ENCODE peak calls at places on chromosomes 1 and 21, in four cellular contexts. V is GM18507, O is nephron progenitor cell, E is mucosa of descending colon. F is an unnamed sample.

GRCh38 chr1:112981461-112982233 is 25.7 kb upstream of the SLC16A1 start:
- DNase-seq in V (no peak), O (no peak), E (no peak), F (no peak)

GRCh38 chr1:1562556-1563195 is 12.0 kb downstream of the SSU72 start:
- DNase-seq in V (no peak), O (no peak), E (no peak), F (no peak)

GRCh38 chr1:112605633-112606327 is 13.2 kb downstream of the ST7L start:
- DNase-seq in V (no peak), O (no peak), E (no peak), F (peak; percentile 20)

GRCh38 chr1:108009603-108010195 is 44.7 kb upstream of the VAV3 start:
- DNase-seq in V (no peak), O (no peak), E (no peak), F (peak; percentile 80)

GRCh38 chr1:45340816-45341215 is 576 bp upstream of the MUTYH start:
- DNase-seq in V (no peak), O (no peak), E (no peak), F (no peak)

GRCh38 chr1:22053018-22053860 is 730 bp downstream of the CDC42 start:
- DNase-seq in V (no peak), O (peak; percentile 75), E (peak; percentile 81), F (peak; percentile 41)

GRCh38 chr1:51417496-51418383 is 87.4 kb upstream of the TTC39A start:
- DNase-seq in V (no peak), O (no peak), E (no peak), F (no peak)

GRCh38 chr1:226786550-226786949 is 47.5 kb upstream of the ITPKB start:
- DNase-seq in V (no peak), O (no peak), E (no peak), F (no peak)

GRCh38 chr1:78490861-78491310 is at the start of gene PTGFR:
- DNase-seq in V (no peak), O (peak; percentile 77), E (no peak), F (peak; percentile 43)

GRCh38 chr1:116489231-116489697 is 81.6 kb downstream of the CD58 start:
- DNase-seq in V (no peak), O (no peak), E (peak; percentile 59), F (peak; percentile 95)

GRCh38 chr21:33033094-33033951 is 7.6 kb downstream of the OLIG2 start:
- DNase-seq in V (no peak), O (no peak), E (no peak), F (no peak)

GRCh38 chr1:47478090-47478489 is 40.2 kb downstream of the FOXD2 start:
- DNase-seq in V (no peak), O (peak; percentile 52), E (peak; percentile 79), F (peak; percentile 82)

GRCh38 chr1:24978383-24979032 is 48.4 kb upstream of the RUNX3 start:
- DNase-seq in V (no peak), O (no peak), E (no peak), F (no peak)

GRCh38 chr1:63877816-63878215 is 104.0 kb downstream of the ROR1 start:
- DNase-seq in V (no peak), O (no peak), E (no peak), F (peak; percentile 94)

GRCh38 chr1:29333008-29333407 is 96.7 kb downstream of the PTPRU start:
- DNase-seq in V (no peak), O (no peak), E (no peak), F (no peak)

GRCh38 chr1:36458910-36459309 is 5.3 kb downstream of the MRPS15 start:
- DNase-seq in V (no peak), O (no peak), E (no peak), F (no peak)

GRCh38 chr1:50080904-50081586 is 27.7 kb upstream of the ELAVL4 start:
- DNase-seq in V (no peak), O (no peak), E (no peak), F (peak; percentile 64)

GRCh38 chr1:80392529-80392928 is 1386.0 kb upstream of the ADGRL4 start:
- DNase-seq in V (no peak), O (no peak), E (no peak), F (peak; percentile 81)

GRCh38 chr1:165954940-165955339 is 127.5 kb downstream of the UCK2 start:
- DNase-seq in V (no peak), O (no peak), E (no peak), F (no peak)

GRCh38 chr1:25550683-25551310 is 7.4 kb downstream of the LDLRAP1 start:
- DNase-seq in V (no peak), O (no peak), E (no peak), F (no peak)

GRCh38 chr1:212070720-212071302 is 35.3 kb downstream of the DTL start:
- DNase-seq in V (no peak), O (no peak), E (no peak), F (peak; percentile 76)

GRCh38 chr1:61743716-61744620 is 1.7 kb downstream of the PATJ start:
- DNase-seq in V (no peak), O (no peak), E (no peak), F (no peak)

GRCh38 chr1:217673387-217673786 is 42.2 kb downstream of the SPATA17 start:
- DNase-seq in V (no peak), O (no peak), E (no peak), F (no peak)

GRCh38 chr1:201562257-201562656 is 23.3 kb downstream of the NAV1 start:
- DNase-seq in V (no peak), O (peak; percentile 15), E (no peak), F (no peak)

GRCh38 chr1:154621875-154622274 is 13.9 kb upstream of the ADAR start:
- DNase-seq in V (no peak), O (no peak), E (no peak), F (no peak)

GRCh38 chr1:118940957-118941356 is 47.2 kb downstream of the TBX15 start:
- DNase-seq in V (no peak), O (no peak), E (no peak), F (no peak)

GRCh38 chr1:151989131-151989868 is 4.4 kb downstream of the S100A10 start:
- DNase-seq in V (no peak), O (no peak), E (peak; percentile 85), F (peak; percentile 97)

GRCh38 chr21:42775123-42775522 is 104.2 kb downstream of the WDR4 start:
- DNase-seq in V (no peak), O (no peak), E (peak; percentile 22), F (no peak)